ENCODE peak calls at places on chromosomes 13 and 19, in nine cellular contexts. One of them, this sample, is unnamed.
A peak's percentile ranks its signal among the peaks of the same experiment; 100 is the strongest.

GRCh38 chr13:28489536-28489935 is 5.4 kb downstream of the FLT1 start:
- DNase-seq in B cell: no peak
- DNase-seq in bronchial epithelial cell: no peak
- DNase-seq in fibroblast of pulmonary artery: peak; percentile 54
- DNase-seq in activated CD8-positive, alpha-beta memory T cell treated with anti-CD3 and anti-CD28 coated beads for 4 hours: no peak
- DNase-seq in NCI-H1092: no peak
- DNase-seq in SJSA1: no peak
- DNase-seq in right cardiac atrium: no peak
- DNase-seq in IMR-90: peak; percentile 45
- DNase-seq in this sample: no peak

GRCh38 chr13:90416519-90416918 is 931.0 kb upstream of the MIR17HG start:
- DNase-seq in B cell: no peak
- DNase-seq in bronchial epithelial cell: no peak
- DNase-seq in fibroblast of pulmonary artery: peak; percentile 62
- DNase-seq in activated CD8-positive, alpha-beta memory T cell treated with anti-CD3 and anti-CD28 coated beads for 4 hours: no peak
- DNase-seq in NCI-H1092: no peak
- DNase-seq in SJSA1: peak; percentile 19
- DNase-seq in right cardiac atrium: no peak
- DNase-seq in IMR-90: peak; percentile 43
- DNase-seq in this sample: no peak

GRCh38 chr19:46639356-46640061 is 3.5 kb upstream of the GNG8 start:
- DNase-seq in B cell: peak; percentile 54
- DNase-seq in bronchial epithelial cell: no peak
- DNase-seq in fibroblast of pulmonary artery: peak; percentile 88
- DNase-seq in activated CD8-positive, alpha-beta memory T cell treated with anti-CD3 and anti-CD28 coated beads for 4 hours: no peak
- DNase-seq in NCI-H1092: no peak
- DNase-seq in SJSA1: peak; percentile 71
- DNase-seq in right cardiac atrium: peak; percentile 72
- DNase-seq in IMR-90: peak; percentile 58
- DNase-seq in this sample: peak; percentile 81

GRCh38 chr19:9956956-9957355 is 20.6 kb upstream of the OLFM2 start:
- DNase-seq in B cell: no peak
- DNase-seq in bronchial epithelial cell: no peak
- DNase-seq in fibroblast of pulmonary artery: peak; percentile 7
- DNase-seq in activated CD8-positive, alpha-beta memory T cell treated with anti-CD3 and anti-CD28 coated beads for 4 hours: no peak
- DNase-seq in NCI-H1092: no peak
- DNase-seq in SJSA1: no peak
- DNase-seq in right cardiac atrium: no peak
- DNase-seq in IMR-90: peak; percentile 24
- DNase-seq in this sample: no peak

GRCh38 chr13:98301721-98302120 is 124.7 kb upstream of the RNF113B start:
- DNase-seq in B cell: no peak
- DNase-seq in bronchial epithelial cell: no peak
- DNase-seq in fibroblast of pulmonary artery: no peak
- DNase-seq in activated CD8-positive, alpha-beta memory T cell treated with anti-CD3 and anti-CD28 coated beads for 4 hours: no peak
- DNase-seq in NCI-H1092: no peak
- DNase-seq in SJSA1: peak; percentile 88
- DNase-seq in right cardiac atrium: no peak
- DNase-seq in IMR-90: peak; percentile 89
- DNase-seq in this sample: no peak

GRCh38 chr19:55472463-55472862 is 4.0 kb upstream of the ZNF628 start:
- DNase-seq in B cell: no peak
- DNase-seq in bronchial epithelial cell: peak; percentile 60
- DNase-seq in fibroblast of pulmonary artery: peak; percentile 55
- DNase-seq in activated CD8-positive, alpha-beta memory T cell treated with anti-CD3 and anti-CD28 coated beads for 4 hours: no peak
- DNase-seq in NCI-H1092: no peak
- DNase-seq in SJSA1: no peak
- DNase-seq in right cardiac atrium: no peak
- DNase-seq in IMR-90: peak; percentile 79
- DNase-seq in this sample: no peak

GRCh38 chr19:2021453-2022140 is 6.1 kb upstream of the BTBD2 start:
- DNase-seq in B cell: no peak
- DNase-seq in bronchial epithelial cell: no peak
- DNase-seq in fibroblast of pulmonary artery: no peak
- DNase-seq in activated CD8-positive, alpha-beta memory T cell treated with anti-CD3 and anti-CD28 coated beads for 4 hours: no peak
- DNase-seq in NCI-H1092: no peak
- DNase-seq in SJSA1: no peak
- DNase-seq in right cardiac atrium: no peak
- DNase-seq in IMR-90: no peak
- DNase-seq in this sample: no peak

GRCh38 chr13:73307481-73307880 is 248.7 kb downstream of the KLF5 start:
- DNase-seq in B cell: no peak
- DNase-seq in bronchial epithelial cell: no peak
- DNase-seq in fibroblast of pulmonary artery: no peak
- DNase-seq in activated CD8-positive, alpha-beta memory T cell treated with anti-CD3 and anti-CD28 coated beads for 4 hours: no peak
- DNase-seq in NCI-H1092: no peak
- DNase-seq in SJSA1: no peak
- DNase-seq in right cardiac atrium: no peak
- DNase-seq in IMR-90: peak; percentile 59
- DNase-seq in this sample: no peak